ENCODE peak calls at places on chromosomes 1 and 21, in seven cellular contexts. B is GM04503; R is stimulated activated CD8-positive, alpha-beta memory T cell treated with anti-CD3 and anti-CD28 coated beads, Interleukin-4, amount 100 ng/mL, for 24 hours; L is LoVo; Y is skeletal muscle cell; D is mucosa of gallbladder; O is G401. S is an unnamed sample.

GRCh38 chr21:38956791-38957571 is 151.3 kb downstream of the ETS2 start:
- DNase-seq in B (no peak), R (no peak), L (no peak), Y (no peak), D (no peak), O (no peak), S (no peak)

GRCh38 chr1:13992489-13993285 is 292.7 kb downstream of the PRDM2 start:
- DNase-seq in B (no peak), R (no peak), L (no peak), Y (no peak), D (no peak), O (no peak), S (no peak)

GRCh38 chr1:227372662-227373061 is 54.4 kb upstream of the CDC42BPA start:
- DNase-seq in B (no peak), R (no peak), L (peak; percentile 26), Y (peak; percentile 49), D (peak; percentile 20), O (no peak), S (no peak)

GRCh38 chr1:46019348-46019747 is 113.1 kb downstream of the PIK3R3 start:
- DNase-seq in B (no peak), R (no peak), L (no peak), Y (no peak), D (no peak), O (no peak), S (no peak)

GRCh38 chr1:97936976-97937375 is 16.1 kb upstream of the DPYD start:
- DNase-seq in B (no peak), R (no peak), L (no peak), Y (no peak), D (no peak), O (no peak), S (no peak)

GRCh38 chr1:9322845-9323244 is 30.2 kb downstream of the SPSB1 start:
- DNase-seq in B (no peak), R (no peak), L (no peak), Y (no peak), D (no peak), O (no peak), S (no peak)

GRCh38 chr1:5508669-5509330 is 483.4 kb downstream of the NPHP4 start:
- DNase-seq in B (no peak), R (no peak), L (no peak), Y (no peak), D (no peak), O (no peak), S (no peak)

GRCh38 chr1:175629318-175629694 is 114.1 kb downstream of the TNR start:
- DNase-seq in B (no peak), R (no peak), L (no peak), Y (no peak), D (no peak), O (no peak), S (no peak)

GRCh38 chr1:43565600-43566360 is 35.1 kb downstream of the PTPRF start:
- DNase-seq in B (no peak), R (peak; percentile 23), L (no peak), Y (no peak), D (peak; percentile 31), O (peak; percentile 65), S (no peak)

GRCh38 chr1:48908606-48909005 is 131.9 kb upstream of the BEND5 start:
- DNase-seq in B (no peak), R (no peak), L (no peak), Y (no peak), D (no peak), O (no peak), S (no peak)

GRCh38 chr1:202860744-202861419 is 28.1 kb downstream of the RABIF start:
- DNase-seq in B (no peak), R (no peak), L (peak; percentile 84), Y (no peak), D (peak; percentile 86), O (peak; percentile 59), S (peak; percentile 23)

GRCh38 chr1:211830055-211830329 is 571 bp downstream of the LPGAT1 start:
- DNase-seq in B (no peak), R (no peak), L (no peak), Y (no peak), D (no peak), O (no peak), S (no peak)

S was measured in KG1.